ENCODE peak calls at places on chromosomes 1 and 21, in four cellular contexts. One of them, this sample, is unnamed.

GRCh38 chr1:31297273-31298247 is 728 bp downstream of the ZCCHC17 start:
- DNase-seq in A549: no peak
- DNase-seq in H1: no peak
- DNase-seq in K562: peak; percentile 40
- DNase-seq in this sample: peak; percentile 2

GRCh38 chr1:7405844-7406500 is 365.1 kb upstream of the VAMP3 start:
- DNase-seq in A549: no peak
- DNase-seq in H1: peak; percentile 29
- DNase-seq in K562: no peak
- DNase-seq in this sample: no peak

GRCh38 chr1:69535490-69535889 is 32.2 kb upstream of the LRRC7 start:
- DNase-seq in A549: no peak
- DNase-seq in H1: no peak
- DNase-seq in K562: no peak
- DNase-seq in this sample: no peak

GRCh38 chr1:182269097-182269496 is 122.5 kb downstream of the GLUL start:
- DNase-seq in A549: no peak
- DNase-seq in H1: no peak
- DNase-seq in K562: no peak
- DNase-seq in this sample: no peak

GRCh38 chr21:44086636-44087425 is 20.4 kb upstream of the PWP2 start:
- DNase-seq in A549: no peak
- DNase-seq in H1: peak; percentile 40
- DNase-seq in K562: no peak
- DNase-seq in this sample: no peak

GRCh38 chr1:245971711-245972085 is 535.4 kb downstream of the SMYD3 start:
- DNase-seq in A549: no peak
- DNase-seq in H1: no peak
- DNase-seq in K562: no peak
- DNase-seq in this sample: no peak

GRCh38 chr1:109084563-109085517 is 5.7 kb upstream of the TMEM167B start:
- DNase-seq in A549: no peak
- DNase-seq in H1: no peak
- DNase-seq in K562: no peak
- DNase-seq in this sample: peak; percentile 62

GRCh38 chr1:43279666-43280065 is 5.7 kb downstream of the C1orf210 start:
- DNase-seq in A549: no peak
- DNase-seq in H1: no peak
- DNase-seq in K562: no peak
- DNase-seq in this sample: no peak

GRCh38 chr1:36450919-36451305 is 661 bp upstream of the OSCP1 start:
- DNase-seq in A549: no peak
- DNase-seq in H1: no peak
- DNase-seq in K562: no peak
- DNase-seq in this sample: no peak

GRCh38 chr1:6401673-6402072 is 8.1 kb upstream of the ACOT7 start:
- DNase-seq in A549: no peak
- DNase-seq in H1: no peak
- DNase-seq in K562: no peak
- DNase-seq in this sample: no peak

GRCh38 chr1:1024421-1025415 is 4.8 kb downstream of the AGRN start:
- DNase-seq in A549: peak; percentile 65
- DNase-seq in H1: no peak
- DNase-seq in K562: no peak
- DNase-seq in this sample: peak; percentile 56

GRCh38 chr1:23651069-23651808 is 40.4 kb upstream of the RPL11 start:
- DNase-seq in A549: peak; percentile 69
- DNase-seq in H1: no peak
- DNase-seq in K562: peak; percentile 62
- DNase-seq in this sample: no peak

GRCh38 chr21:45516671-45517151 is 25.5 kb downstream of the SLC19A1 start:
- DNase-seq in A549: no peak
- DNase-seq in H1: no peak
- DNase-seq in K562: no peak
- DNase-seq in this sample: no peak

GRCh38 chr1:40820251-40820797 is 36.7 kb downstream of the KCNQ4 start:
- DNase-seq in A549: peak; percentile 15
- DNase-seq in H1: peak; percentile 69
- DNase-seq in K562: peak; percentile 82
- DNase-seq in this sample: no peak

GRCh38 chr1:46529031-46529630 is 22.3 kb downstream of the KNCN start:
- DNase-seq in A549: no peak
- DNase-seq in H1: no peak
- DNase-seq in K562: no peak
- DNase-seq in this sample: no peak

GRCh38 chr21:38223893-38224540 is 32.8 kb upstream of the KCNJ15 start:
- DNase-seq in A549: peak; percentile 75
- DNase-seq in H1: peak; percentile 63
- DNase-seq in K562: no peak
- DNase-seq in this sample: no peak

GRCh38 chr1:224450956-224451350 is 16.4 kb upstream of the WDR26 start:
- DNase-seq in A549: no peak
- DNase-seq in H1: no peak
- DNase-seq in K562: no peak
- DNase-seq in this sample: no peak

GRCh38 chr1:178500936-178501554 is 4.3 kb upstream of the CLEC20A start:
- DNase-seq in A549: no peak
- DNase-seq in H1: no peak
- DNase-seq in K562: no peak
- DNase-seq in this sample: no peak

GRCh38 chr1:231076802-231077201 is 36.7 kb upstream of the FAM89A start:
- DNase-seq in A549: no peak
- DNase-seq in H1: no peak
- DNase-seq in K562: no peak
- DNase-seq in this sample: no peak

GRCh38 chr21:31612889-31613785 is 46.4 kb upstream of the SOD1 start:
- DNase-seq in A549: no peak
- DNase-seq in H1: no peak
- DNase-seq in K562: no peak
- DNase-seq in this sample: no peak

GRCh38 chr1:159067699-159068621 is 8.6 kb downstream of the AIM2 start:
- DNase-seq in A549: no peak
- DNase-seq in H1: no peak
- DNase-seq in K562: no peak
- DNase-seq in this sample: no peak

GRCh38 chr1:196608401-196609113 is at the start of gene KCNT2:
- DNase-seq in A549: peak; percentile 59
- DNase-seq in H1: peak; percentile 93
- DNase-seq in K562: peak; percentile 22
- DNase-seq in this sample: no peak

GRCh38 chr1:24702511-24703293 is 42.5 kb upstream of the CLIC4 start:
- DNase-seq in A549: peak; percentile 40
- DNase-seq in H1: no peak
- DNase-seq in K562: no peak
- DNase-seq in this sample: peak; percentile 38

GRCh38 chr1:40694353-40694874 is 2.9 kb downstream of the NFYC start:
- DNase-seq in A549: no peak
- DNase-seq in H1: no peak
- DNase-seq in K562: no peak
- DNase-seq in this sample: no peak

GRCh38 chr1:20666804-20667203 is 5.6 kb upstream of the DDOST start:
- DNase-seq in A549: peak; percentile 41
- DNase-seq in H1: no peak
- DNase-seq in K562: peak; percentile 81
- DNase-seq in this sample: no peak

GRCh38 chr1:91924146-91924545 is 25.1 kb upstream of the BRDT start:
- DNase-seq in A549: peak; percentile 10
- DNase-seq in H1: no peak
- DNase-seq in K562: no peak
- DNase-seq in this sample: no peak

GRCh38 chr1:86082183-86082582 is 74.4 kb downstream of the COL24A1 start:
- DNase-seq in A549: peak; percentile 9
- DNase-seq in H1: no peak
- DNase-seq in K562: no peak
- DNase-seq in this sample: no peak

GRCh38 chr1:161404051-161404597 is 36.4 kb upstream of the CFAP126 start:
- DNase-seq in A549: no peak
- DNase-seq in H1: no peak
- DNase-seq in K562: no peak
- DNase-seq in this sample: no peak

GRCh38 chr1:65044411-65044810 is 78.1 kb upstream of the JAK1 start:
- DNase-seq in A549: no peak
- DNase-seq in H1: no peak
- DNase-seq in K562: no peak
- DNase-seq in this sample: no peak

GRCh38 chr1:65050735-65051134 is 84.4 kb upstream of the JAK1 start:
- DNase-seq in A549: no peak
- DNase-seq in H1: no peak
- DNase-seq in K562: no peak
- DNase-seq in this sample: no peak

GRCh38 chr1:65045022-65045786 is 78.9 kb upstream of the JAK1 start:
- DNase-seq in A549: no peak
- DNase-seq in H1: no peak
- DNase-seq in K562: no peak
- DNase-seq in this sample: no peak

GRCh38 chr1:65049941-65050713 is 83.8 kb upstream of the JAK1 start:
- DNase-seq in A549: no peak
- DNase-seq in H1: no peak
- DNase-seq in K562: no peak
- DNase-seq in this sample: no peak

GRCh38 chr1:65048325-65048724 is 82.0 kb upstream of the JAK1 start:
- DNase-seq in A549: no peak
- DNase-seq in H1: no peak
- DNase-seq in K562: no peak
- DNase-seq in this sample: no peak
- TF ChIP-seq JUN in A549: no peak
- TF ChIP-seq JUN in H1: no peak
- TF ChIP-seq JUN in K562: no peak
- TF ChIP-seq JUN in this sample: no peak

DNA sequence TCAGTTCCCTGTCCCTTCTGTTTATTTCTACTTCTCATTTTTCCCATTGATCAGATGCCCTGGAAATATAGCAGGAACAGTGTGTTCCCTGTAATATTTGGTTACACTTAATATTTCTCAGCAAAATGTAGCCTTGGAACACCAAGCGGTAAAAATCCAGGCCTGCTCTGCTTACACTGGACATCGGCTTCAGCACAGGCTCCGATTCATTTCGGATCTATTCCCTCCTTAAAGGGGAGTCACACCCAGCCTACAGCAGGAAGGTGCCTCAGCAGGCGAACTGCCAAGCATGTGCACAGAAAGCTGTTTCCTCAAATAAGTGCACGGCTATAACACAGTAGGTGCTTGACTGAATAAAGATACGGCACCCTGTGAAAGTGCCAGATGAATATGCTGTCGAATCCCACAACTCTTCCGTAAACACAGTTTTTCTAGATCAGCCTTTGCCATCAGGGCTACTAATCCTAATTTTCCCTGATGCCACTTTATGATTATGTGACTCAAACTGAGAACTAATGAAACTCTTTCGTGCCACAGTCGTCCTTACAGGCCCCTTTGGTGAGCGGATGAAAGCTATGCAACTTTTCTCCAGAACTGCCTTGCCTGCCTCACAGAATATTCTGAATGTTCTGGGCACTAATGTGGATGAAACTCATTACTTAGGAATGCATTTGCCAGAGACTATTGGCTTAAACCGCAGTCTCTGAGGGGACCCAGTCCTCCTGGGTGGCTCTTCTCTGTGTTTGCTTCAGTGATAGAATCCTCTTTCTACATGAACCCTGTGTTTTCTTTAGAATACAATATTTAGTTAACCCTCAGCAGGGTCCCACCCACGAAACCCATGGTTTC is 275.5 kb upstream of the RUNX1 start:
- DNase-seq in A549: no peak
- DNase-seq in H1: no peak
- DNase-seq in K562: no peak
- DNase-seq in this sample: no peak
- TF ChIP-seq EP300 in A549: no peak
- TF ChIP-seq EP300 in H1: no peak
- TF ChIP-seq EP300 in K562: no peak
- TF ChIP-seq EP300 in this sample: no peak

GRCh38 chr1:235632538-235633219 is 16.9 kb downstream of the GNG4 start:
- DNase-seq in A549: no peak
- DNase-seq in H1: no peak
- DNase-seq in K562: no peak
- DNase-seq in this sample: no peak
- TF ChIP-seq JUN in A549: no peak
- TF ChIP-seq JUN in H1: no peak
- TF ChIP-seq JUN in K562: no peak
- TF ChIP-seq JUN in this sample: no peak

GRCh38 chr1:72100766-72101165 is 181.6 kb downstream of the NEGR1 start:
- DNase-seq in A549: no peak
- DNase-seq in H1: no peak
- DNase-seq in K562: no peak
- DNase-seq in this sample: no peak
- TF ChIP-seq EP300 in A549: no peak
- TF ChIP-seq EP300 in H1: no peak
- TF ChIP-seq EP300 in K562: no peak
- TF ChIP-seq EP300 in this sample: no peak